ENCODE peak calls at places on chromosomes 12 and 14, in four cellular contexts. Y, U, E and C are unnamed samples.

GRCh38 chr14:67574156-67574555 is 25.9 kb downstream of the PIGH start:
- DNase-seq in Y (no peak), U (no peak), E (no peak), C (no peak)

GRCh38 chr14:74955229-74955999 is at the start of gene PGF:
- DNase-seq in Y (no peak), U (peak; percentile 93), E (peak; percentile 7), C (peak; percentile 64)

GRCh38 chr12:93244514-93245077 is 133.1 kb upstream of the NUDT4 start:
- DNase-seq in Y (no peak), U (no peak), E (no peak), C (no peak)

GRCh38 chr12:124021025-124021406 is 48.0 kb downstream of the ZNF664 start:
- DNase-seq in Y (no peak), U (no peak), E (no peak), C (no peak)

GRCh38 chr12:41905703-41906297 is 238.9 kb downstream of the GXYLT1 start:
- DNase-seq in Y (no peak), U (no peak), E (no peak), C (no peak)

GRCh38 chr12:62363506-62363905 is 103.1 kb upstream of the MON2 start:
- DNase-seq in Y (no peak), U (no peak), E (no peak), C (no peak)

GRCh38 chr12:130161261-130162231 is 718 bp upstream of the FZD10 start:
- DNase-seq in Y (no peak), U (peak; percentile 58), E (no peak), C (no peak)

GRCh38 chr12:94667031-94667540 is 16.7 kb upstream of the TMCC3 start:
- DNase-seq in Y (no peak), U (no peak), E (no peak), C (no peak)

GRCh38 chr12:52280796-52281560 is 6.5 kb downstream of the KRT86 start:
- DNase-seq in Y (peak; percentile 47), U (no peak), E (peak; percentile 90), C (peak; percentile 70)

GRCh38 chr12:85076688-85077430 is 40.7 kb downstream of the LRRIQ1 start:
- DNase-seq in Y (peak; percentile 43), U (peak; percentile 12), E (peak; percentile 81), C (peak; percentile 41)

GRCh38 chr14:28704153-28704552 is 62.4 kb upstream of the FOXG1 start:
- DNase-seq in Y (no peak), U (no peak), E (no peak), C (no peak)

GRCh38 chr14:69726761-69727511 is 40.0 kb upstream of the SRSF5 start:
- DNase-seq in Y (peak; percentile 39), U (peak; percentile 95), E (no peak), C (peak; percentile 80)

GRCh38 chr14:95146079-95146771 is 11.1 kb downstream of the DICER1 start:
- DNase-seq in Y (no peak), U (no peak), E (no peak), C (no peak)

GRCh38 chr12:8038659-8039114 is 6.2 kb downstream of the FOXJ2 start:
- DNase-seq in Y (no peak), U (peak; percentile 72), E (no peak), C (no peak)

GRCh38 chr14:74510955-74511354 is 17.4 kb downstream of the ISCA2 start:
- DNase-seq in Y (no peak), U (no peak), E (no peak), C (no peak)

GRCh38 chr12:105226219-105226618 is 9.8 kb downstream of the APPL2 start:
- DNase-seq in Y (no peak), U (peak; percentile 73), E (no peak), C (no peak)
- TF ChIP-seq JUND in Y (no peak), U (peak; percentile 43), E (no peak), C (no peak)

GRCh38 chr14:91368681-91369416 is 48.8 kb downstream of the CCDC88C start:
- DNase-seq in Y (no peak), U (no peak), E (no peak), C (no peak)
- TF ChIP-seq JUND in Y (no peak), U (no peak), E (no peak), C (no peak)

GRCh38 chr14:81401420-81402122 is 1.4 kb upstream of the STON2 start:
- DNase-seq in Y (no peak), U (no peak), E (peak; percentile 47), C (no peak)
- TF ChIP-seq JUND in Y (no peak), U (no peak), E (peak; percentile 63), C (no peak)

GRCh38 chr12:105888696-105889095 is 250.1 kb downstream of the NUAK1 start:
- DNase-seq in Y (no peak), U (no peak), E (no peak), C (no peak)
- TF ChIP-seq JUND in Y (no peak), U (no peak), E (no peak), C (no peak)

DNA sequence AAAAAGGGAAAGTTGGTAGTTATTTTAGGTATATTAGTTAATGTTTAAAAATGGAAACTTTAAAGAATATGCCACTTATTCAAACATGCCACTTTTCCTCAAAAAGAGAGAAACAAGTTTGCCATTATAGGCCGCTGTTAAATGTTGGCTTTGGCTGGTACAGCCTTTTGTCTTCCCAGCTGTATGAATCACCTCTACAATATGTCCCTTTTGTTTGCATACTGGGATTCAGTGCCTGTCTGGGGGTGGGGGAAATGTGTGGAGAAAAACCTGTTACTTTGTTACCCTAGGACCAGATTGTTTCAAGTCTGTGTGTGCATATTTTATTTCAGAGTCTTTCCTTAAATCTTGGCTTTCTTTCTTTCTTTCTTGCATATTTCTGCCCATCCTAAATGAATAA is 470.4 kb upstream of the LMO3 start:
- DNase-seq in Y (peak; percentile 8), U (no peak), E (no peak), C (peak; percentile 79)
- TF ChIP-seq JUND in Y (no peak), U (no peak), E (no peak), C (no peak)

DNA sequence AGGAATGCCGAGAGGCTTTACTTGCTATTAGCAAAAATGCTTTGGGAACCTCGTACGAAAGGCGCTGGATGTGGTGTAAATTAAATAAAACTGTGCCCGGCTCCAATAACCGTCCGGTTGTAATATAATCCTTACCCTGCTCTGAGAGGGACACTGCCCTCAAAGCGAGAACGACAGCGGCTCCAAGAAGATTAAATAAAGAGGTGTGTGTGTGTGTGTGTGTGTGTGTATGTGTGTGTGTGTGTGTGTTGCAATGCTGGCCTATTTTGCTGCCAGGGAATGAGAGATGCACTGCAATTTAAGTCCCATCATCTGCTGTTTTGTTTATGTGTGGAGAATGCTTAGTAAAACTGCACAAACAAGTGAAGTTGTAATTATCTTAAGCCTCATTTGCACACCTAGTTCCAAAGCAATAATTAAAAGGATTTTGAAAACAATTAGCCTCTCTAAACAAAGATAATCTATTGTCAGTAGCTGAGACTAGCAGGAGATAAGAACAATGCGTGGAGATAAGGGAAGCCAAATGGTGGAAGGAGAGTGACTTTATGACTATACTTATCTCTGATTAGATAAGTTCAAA is 1.2 kb upstream of the SIX1 start:
- DNase-seq in Y (no peak), U (no peak), E (no peak), C (peak; percentile 41)
- TF ChIP-seq JUND in Y (no peak), U (no peak), E (no peak), C (no peak)